ENCODE peak calls at places on chromosomes 1 and 21, in nine cellular contexts. W, K, B, D, L, Z, Q, X and M are unnamed samples.

GRCh38 chr1:24149854-24150227 is 6.9 kb upstream of the IL22RA1 start:
- DNase-seq in W (peak; percentile 81), K (peak; percentile 84), B (no peak), D (no peak), L (peak; percentile 93), Z (no peak), Q (peak; percentile 61), X (no peak), M (no peak)

GRCh38 chr1:41678141-41678878 is 193.8 kb upstream of the EDN2 start:
- DNase-seq in W (no peak), K (no peak), B (peak; percentile 72), D (peak; percentile 55), L (no peak), Z (no peak), Q (no peak), X (no peak), M (no peak)

GRCh38 chr1:168834225-168834872 is 105.3 kb upstream of the DPT start:
- DNase-seq in W (no peak), K (no peak), B (no peak), D (no peak), L (peak; percentile 95), Z (no peak), Q (no peak), X (no peak), M (no peak)

GRCh38 chr21:33032434-33033047 is 6.8 kb downstream of the OLIG2 start:
- DNase-seq in W (no peak), K (no peak), B (no peak), D (no peak), L (no peak), Z (no peak), Q (no peak), X (no peak), M (no peak)

GRCh38 chr1:197269053-197269452 is 1.0 kb downstream of the CRB1 start:
- DNase-seq in W (no peak), K (no peak), B (no peak), D (no peak), L (no peak), Z (no peak), Q (no peak), X (no peak), M (no peak)

GRCh38 chr1:109116286-109116685 is 2.4 kb downstream of the ELAPOR1 start:
- DNase-seq in W (no peak), K (no peak), B (no peak), D (no peak), L (no peak), Z (no peak), Q (no peak), X (no peak), M (peak; percentile 49)

GRCh38 chr1:228416217-228416971 is at the start of gene TRIM17:
- DNase-seq in W (no peak), K (no peak), B (no peak), D (no peak), L (no peak), Z (peak; percentile 63), Q (peak; percentile 79), X (peak; percentile 68), M (no peak)

GRCh38 chr1:37602750-37603694 is 7.3 kb upstream of the GNL2 start:
- DNase-seq in W (peak; percentile 51), K (peak; percentile 25), B (no peak), D (no peak), L (peak; percentile 47), Z (no peak), Q (peak; percentile 24), X (no peak), M (no peak)

GRCh38 chr1:7046314-7046713 is 261.1 kb downstream of the CAMTA1 start:
- DNase-seq in W (peak; percentile 52), K (peak; percentile 51), B (no peak), D (no peak), L (peak; percentile 5), Z (no peak), Q (peak; percentile 11), X (no peak), M (no peak)

GRCh38 chr1:177471244-177471643 is 300.5 kb downstream of the BRINP2 start:
- DNase-seq in W (no peak), K (no peak), B (no peak), D (no peak), L (no peak), Z (no peak), Q (no peak), X (no peak), M (no peak)

GRCh38 chr1:11680270-11681070 is 478 bp downstream of the MAD2L2 start:
- DNase-seq in W (no peak), K (no peak), B (no peak), D (no peak), L (no peak), Z (no peak), Q (no peak), X (no peak), M (no peak)

GRCh38 chr1:21302747-21303715 is 12.8 kb upstream of the ECE1 start:
- DNase-seq in W (peak; percentile 73), K (peak; percentile 76), B (no peak), D (no peak), L (peak; percentile 70), Z (no peak), Q (peak; percentile 33), X (no peak), M (no peak)

GRCh38 chr1:156140879-156141707 is 12.3 kb upstream of the SEMA4A start:
- DNase-seq in W (no peak), K (no peak), B (no peak), D (peak; percentile 64), L (no peak), Z (no peak), Q (no peak), X (no peak), M (no peak)

GRCh38 chr1:67618285-67619018 is 66.5 kb upstream of the GADD45A start:
- DNase-seq in W (peak; percentile 49), K (peak; percentile 83), B (no peak), D (peak; percentile 79), L (no peak), Z (no peak), Q (no peak), X (no peak), M (no peak)

GRCh38 chr1:156106624-156107488 is 7.7 kb upstream of the LMNA start:
- DNase-seq in W (no peak), K (no peak), B (no peak), D (no peak), L (no peak), Z (no peak), Q (no peak), X (no peak), M (no peak)

GRCh38 chr1:223394242-223394641 is 1.0 kb downstream of the CCDC185 start:
- DNase-seq in W (no peak), K (no peak), B (no peak), D (no peak), L (no peak), Z (no peak), Q (no peak), X (no peak), M (no peak)

GRCh38 chr1:103125219-103125618 is 16.9 kb upstream of the COL11A1 start:
- DNase-seq in W (no peak), K (no peak), B (no peak), D (no peak), L (no peak), Z (no peak), Q (no peak), X (no peak), M (no peak)

GRCh38 chr1:232805269-232806070 is at the start of gene MAP10:
- DNase-seq in W (peak; percentile 59), K (peak; percentile 72), B (peak; percentile 77), D (peak; percentile 50), L (peak; percentile 62), Z (peak; percentile 83), Q (no peak), X (peak; percentile 85), M (peak; percentile 69)

DNA sequence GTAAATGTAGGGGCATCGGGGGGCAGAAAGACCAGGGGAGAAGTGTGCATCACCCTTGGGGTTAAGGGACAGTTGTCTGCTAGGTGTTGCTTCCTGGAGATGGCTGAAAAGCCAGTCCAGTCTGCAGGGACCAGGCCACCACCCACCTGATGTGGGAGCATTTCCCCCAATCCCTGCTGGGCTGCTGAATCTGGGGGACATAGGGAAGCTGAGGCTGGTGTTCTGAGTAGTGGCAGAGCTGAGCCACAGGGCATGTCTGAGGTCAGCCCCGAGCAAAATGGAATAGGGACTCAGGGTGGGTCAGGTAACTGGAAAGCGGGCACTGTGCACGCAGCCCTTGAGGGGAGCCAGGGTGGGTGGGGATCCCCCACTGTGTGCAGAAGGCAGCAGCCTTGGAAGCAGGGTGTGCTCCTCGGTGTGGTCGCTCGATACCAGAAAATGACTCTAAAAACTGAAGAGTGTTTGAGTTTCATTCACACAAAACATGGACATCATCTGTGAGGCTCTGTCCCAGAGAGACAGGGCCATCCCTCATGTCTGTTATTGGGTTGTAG is 2.4 kb upstream of the CCNL2 start:
- DNase-seq in W (no peak), K (no peak), B (no peak), D (no peak), L (no peak), Z (no peak), Q (no peak), X (no peak), M (no peak)
- H3K27ac ChIP-seq in W (peak overlapping the region; percentile 82), K (peak overlapping the region; percentile 68), B (no peak overlapping the region), D (no peak overlapping the region), L (no peak overlapping the region), Z (no peak overlapping the region), Q (no peak overlapping the region), X (no peak overlapping the region), M (no peak overlapping the region)

GRCh38 chr1:79113836-79114235 is 107.3 kb upstream of the ADGRL4 start:
- DNase-seq in W (no peak), K (no peak), B (no peak), D (no peak), L (no peak), Z (no peak), Q (no peak), X (no peak), M (no peak)
- H3K27ac ChIP-seq in W (no peak overlapping the region), K (no peak overlapping the region), B (no peak overlapping the region), D (no peak overlapping the region), L (no peak overlapping the region), Z (no peak overlapping the region), Q (no peak overlapping the region), X (no peak overlapping the region), M (no peak overlapping the region)

DNA sequence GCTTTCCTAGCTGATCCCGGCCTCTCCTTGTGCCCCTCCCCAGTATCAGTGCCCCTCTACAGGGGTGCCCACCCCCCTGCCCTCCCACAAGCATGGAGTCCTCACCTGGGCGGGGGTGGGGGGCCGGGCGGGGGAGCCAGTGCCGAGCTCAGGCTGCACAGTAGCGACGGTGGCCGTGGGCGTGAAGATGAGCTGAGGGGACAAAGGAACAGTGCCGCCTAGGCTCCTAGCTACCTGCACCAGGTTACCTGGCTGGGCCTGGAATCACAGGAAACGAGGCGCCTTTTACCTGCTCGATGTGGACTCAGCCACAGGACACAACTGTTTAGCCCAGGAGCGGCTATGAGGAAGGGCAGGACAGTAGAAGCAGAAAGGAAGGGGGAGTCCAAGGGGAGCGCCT is 47.5 kb upstream of the A3GALT2 start:
- DNase-seq in W (no peak), K (no peak), B (no peak), D (no peak), L (no peak), Z (no peak), Q (no peak), X (no peak), M (no peak)
- H3K27ac ChIP-seq in W (peak overlapping the region; percentile 9), K (no peak overlapping the region), B (peak overlapping the region; percentile 91), D (peak overlapping the region; percentile 84), L (no peak overlapping the region), Z (no peak overlapping the region), Q (no peak overlapping the region), X (no peak overlapping the region), M (no peak overlapping the region)

DNA sequence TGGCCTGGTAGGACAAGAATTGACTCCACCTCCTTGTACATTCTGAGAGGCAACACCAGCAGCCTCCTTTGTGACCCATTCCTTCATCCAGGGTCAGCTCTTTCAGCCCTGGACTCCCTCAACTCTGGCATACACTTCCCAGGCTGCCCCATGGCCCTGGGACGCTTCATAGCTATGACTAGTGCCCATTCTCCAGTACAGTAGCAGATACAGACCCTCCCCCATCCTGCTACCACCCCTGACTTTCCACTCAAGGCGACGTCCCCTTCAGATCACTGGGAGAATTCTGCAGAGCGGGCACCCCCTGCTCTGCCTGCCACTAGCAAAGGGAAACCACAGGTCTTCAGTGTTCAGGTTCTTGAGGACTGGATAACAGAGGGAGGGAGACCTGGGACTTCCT is 99.7 kb upstream of the HMGB4 start:
- DNase-seq in W (no peak), K (no peak), B (no peak), D (no peak), L (no peak), Z (no peak), Q (no peak), X (no peak), M (no peak)
- H3K27ac ChIP-seq in W (no peak overlapping the region), K (no peak overlapping the region), B (no peak overlapping the region), D (no peak overlapping the region), L (no peak overlapping the region), Z (no peak overlapping the region), Q (no peak overlapping the region), X (no peak overlapping the region), M (no peak overlapping the region)